ENCODE peak calls at places on chromosomes 11 and 22, in nine cellular contexts. One of them, this sample, is unnamed.

GRCh38 chr11:43784866-43785265 is 95.8 kb upstream of the ALKBH3 start:
- DNase-seq in stimulated activated CD4-positive, alpha-beta T cell treated with anti-CD3 and anti-CD28 coated beads, Interleukin-2, amount 100 ng/mL, for 48 hours: no peak
- DNase-seq in effector memory CD8-positive, alpha-beta T cell: no peak
- DNase-seq in T-cell: no peak
- DNase-seq in NB4: no peak
- DNase-seq in amniotic stem cell: no peak
- DNase-seq in activated naive CD4-positive, alpha-beta T cell treated with anti-CD3 and anti-CD28 coated beads, Interleukin-2, amount 10 ng/mL, durations not matched to agents 7 days and 5 days: no peak
- DNase-seq in neural progenitor cell: no peak
- DNase-seq in small intestine: no peak
- DNase-seq in this sample: peak

GRCh38 chr22:20807315-20807752 is 33.4 kb downstream of the SERPIND1 start:
- DNase-seq in stimulated activated CD4-positive, alpha-beta T cell treated with anti-CD3 and anti-CD28 coated beads, Interleukin-2, amount 100 ng/mL, for 48 hours: no peak
- DNase-seq in effector memory CD8-positive, alpha-beta T cell: no peak
- DNase-seq in T-cell: no peak
- DNase-seq in NB4: peak
- DNase-seq in amniotic stem cell: peak
- DNase-seq in activated naive CD4-positive, alpha-beta T cell treated with anti-CD3 and anti-CD28 coated beads, Interleukin-2, amount 10 ng/mL, durations not matched to agents 7 days and 5 days: no peak
- DNase-seq in neural progenitor cell: no peak
- DNase-seq in small intestine: no peak
- DNase-seq in this sample: peak

GRCh38 chr11:79182794-79183193 is 258.0 kb downstream of the TENM4 start:
- DNase-seq in stimulated activated CD4-positive, alpha-beta T cell treated with anti-CD3 and anti-CD28 coated beads, Interleukin-2, amount 100 ng/mL, for 48 hours: no peak
- DNase-seq in effector memory CD8-positive, alpha-beta T cell: no peak
- DNase-seq in T-cell: no peak
- DNase-seq in NB4: no peak
- DNase-seq in amniotic stem cell: peak
- DNase-seq in activated naive CD4-positive, alpha-beta T cell treated with anti-CD3 and anti-CD28 coated beads, Interleukin-2, amount 10 ng/mL, durations not matched to agents 7 days and 5 days: no peak
- DNase-seq in neural progenitor cell: no peak
- DNase-seq in small intestine: no peak
- DNase-seq in this sample: peak

GRCh38 chr11:114036156-114036811 is 23.2 kb upstream of the ZBTB16 start:
- DNase-seq in stimulated activated CD4-positive, alpha-beta T cell treated with anti-CD3 and anti-CD28 coated beads, Interleukin-2, amount 100 ng/mL, for 48 hours: peak
- DNase-seq in effector memory CD8-positive, alpha-beta T cell: peak
- DNase-seq in T-cell: peak
- DNase-seq in NB4: peak
- DNase-seq in amniotic stem cell: no peak
- DNase-seq in activated naive CD4-positive, alpha-beta T cell treated with anti-CD3 and anti-CD28 coated beads, Interleukin-2, amount 10 ng/mL, durations not matched to agents 7 days and 5 days: peak
- DNase-seq in neural progenitor cell: peak
- DNase-seq in small intestine: peak
- DNase-seq in this sample: peak

GRCh38 chr11:11931461-11932055 is 76.9 kb downstream of the DKK3 start:
- DNase-seq in stimulated activated CD4-positive, alpha-beta T cell treated with anti-CD3 and anti-CD28 coated beads, Interleukin-2, amount 100 ng/mL, for 48 hours: peak
- DNase-seq in effector memory CD8-positive, alpha-beta T cell: peak
- DNase-seq in T-cell: no peak
- DNase-seq in NB4: peak
- DNase-seq in amniotic stem cell: peak
- DNase-seq in activated naive CD4-positive, alpha-beta T cell treated with anti-CD3 and anti-CD28 coated beads, Interleukin-2, amount 10 ng/mL, durations not matched to agents 7 days and 5 days: peak
- DNase-seq in neural progenitor cell: peak
- DNase-seq in small intestine: peak
- DNase-seq in this sample: peak

GRCh38 chr11:70460111-70460510 is 61.8 kb downstream of the CTTN start:
- DNase-seq in stimulated activated CD4-positive, alpha-beta T cell treated with anti-CD3 and anti-CD28 coated beads, Interleukin-2, amount 100 ng/mL, for 48 hours: no peak
- DNase-seq in effector memory CD8-positive, alpha-beta T cell: no peak
- DNase-seq in T-cell: no peak
- DNase-seq in NB4: no peak
- DNase-seq in amniotic stem cell: no peak
- DNase-seq in activated naive CD4-positive, alpha-beta T cell treated with anti-CD3 and anti-CD28 coated beads, Interleukin-2, amount 10 ng/mL, durations not matched to agents 7 days and 5 days: no peak
- DNase-seq in neural progenitor cell: no peak
- DNase-seq in small intestine: no peak
- DNase-seq in this sample: no peak

GRCh38 chr11:107563702-107564101 is 1.8 kb downstream of the ALKBH8 start:
- DNase-seq in stimulated activated CD4-positive, alpha-beta T cell treated with anti-CD3 and anti-CD28 coated beads, Interleukin-2, amount 100 ng/mL, for 48 hours: no peak
- DNase-seq in effector memory CD8-positive, alpha-beta T cell: peak
- DNase-seq in T-cell: peak
- DNase-seq in NB4: peak
- DNase-seq in amniotic stem cell: no peak
- DNase-seq in activated naive CD4-positive, alpha-beta T cell treated with anti-CD3 and anti-CD28 coated beads, Interleukin-2, amount 10 ng/mL, durations not matched to agents 7 days and 5 days: peak
- DNase-seq in neural progenitor cell: peak
- DNase-seq in small intestine: peak
- DNase-seq in this sample: peak

GRCh38 chr11:66190776-66191175 is 77.7 kb upstream of the RAB1B start:
- DNase-seq in stimulated activated CD4-positive, alpha-beta T cell treated with anti-CD3 and anti-CD28 coated beads, Interleukin-2, amount 100 ng/mL, for 48 hours: no peak
- DNase-seq in effector memory CD8-positive, alpha-beta T cell: no peak
- DNase-seq in T-cell: no peak
- DNase-seq in NB4: no peak
- DNase-seq in amniotic stem cell: no peak
- DNase-seq in activated naive CD4-positive, alpha-beta T cell treated with anti-CD3 and anti-CD28 coated beads, Interleukin-2, amount 10 ng/mL, durations not matched to agents 7 days and 5 days: no peak
- DNase-seq in neural progenitor cell: no peak
- DNase-seq in small intestine: peak
- DNase-seq in this sample: no peak

GRCh38 chr22:35899736-35900135 is 128.9 kb downstream of the RBFOX2 start:
- DNase-seq in stimulated activated CD4-positive, alpha-beta T cell treated with anti-CD3 and anti-CD28 coated beads, Interleukin-2, amount 100 ng/mL, for 48 hours: no peak
- DNase-seq in effector memory CD8-positive, alpha-beta T cell: no peak
- DNase-seq in T-cell: no peak
- DNase-seq in NB4: no peak
- DNase-seq in amniotic stem cell: no peak
- DNase-seq in activated naive CD4-positive, alpha-beta T cell treated with anti-CD3 and anti-CD28 coated beads, Interleukin-2, amount 10 ng/mL, durations not matched to agents 7 days and 5 days: no peak
- DNase-seq in neural progenitor cell: no peak
- DNase-seq in small intestine: no peak
- DNase-seq in this sample: no peak

GRCh38 chr11:119380816-119381185 is 689 bp downstream of the USP2 start:
- DNase-seq in stimulated activated CD4-positive, alpha-beta T cell treated with anti-CD3 and anti-CD28 coated beads, Interleukin-2, amount 100 ng/mL, for 48 hours: no peak
- DNase-seq in effector memory CD8-positive, alpha-beta T cell: no peak
- DNase-seq in T-cell: no peak
- DNase-seq in NB4: peak
- DNase-seq in amniotic stem cell: no peak
- DNase-seq in activated naive CD4-positive, alpha-beta T cell treated with anti-CD3 and anti-CD28 coated beads, Interleukin-2, amount 10 ng/mL, durations not matched to agents 7 days and 5 days: no peak
- DNase-seq in neural progenitor cell: peak
- DNase-seq in small intestine: no peak
- DNase-seq in this sample: no peak

GRCh38 chr11:65558785-65559509 is 788 bp upstream of the LTBP3 start:
- DNase-seq in stimulated activated CD4-positive, alpha-beta T cell treated with anti-CD3 and anti-CD28 coated beads, Interleukin-2, amount 100 ng/mL, for 48 hours: no peak
- DNase-seq in effector memory CD8-positive, alpha-beta T cell: no peak
- DNase-seq in T-cell: no peak
- DNase-seq in NB4: no peak
- DNase-seq in amniotic stem cell: no peak
- DNase-seq in activated naive CD4-positive, alpha-beta T cell treated with anti-CD3 and anti-CD28 coated beads, Interleukin-2, amount 10 ng/mL, durations not matched to agents 7 days and 5 days: no peak
- DNase-seq in neural progenitor cell: no peak
- DNase-seq in small intestine: no peak
- DNase-seq in this sample: peak

GRCh38 chr11:100731471-100731870 is 44.4 kb downstream of the ARHGAP42 start:
- DNase-seq in stimulated activated CD4-positive, alpha-beta T cell treated with anti-CD3 and anti-CD28 coated beads, Interleukin-2, amount 100 ng/mL, for 48 hours: no peak
- DNase-seq in effector memory CD8-positive, alpha-beta T cell: no peak
- DNase-seq in T-cell: no peak
- DNase-seq in NB4: no peak
- DNase-seq in amniotic stem cell: no peak
- DNase-seq in activated naive CD4-positive, alpha-beta T cell treated with anti-CD3 and anti-CD28 coated beads, Interleukin-2, amount 10 ng/mL, durations not matched to agents 7 days and 5 days: no peak
- DNase-seq in neural progenitor cell: peak
- DNase-seq in small intestine: no peak
- DNase-seq in this sample: no peak

GRCh38 chr11:115873813-115874212 is 369.6 kb upstream of the CADM1 start:
- DNase-seq in stimulated activated CD4-positive, alpha-beta T cell treated with anti-CD3 and anti-CD28 coated beads, Interleukin-2, amount 100 ng/mL, for 48 hours: no peak
- DNase-seq in effector memory CD8-positive, alpha-beta T cell: no peak
- DNase-seq in T-cell: no peak
- DNase-seq in NB4: peak
- DNase-seq in amniotic stem cell: no peak
- DNase-seq in activated naive CD4-positive, alpha-beta T cell treated with anti-CD3 and anti-CD28 coated beads, Interleukin-2, amount 10 ng/mL, durations not matched to agents 7 days and 5 days: no peak
- DNase-seq in neural progenitor cell: no peak
- DNase-seq in small intestine: no peak
- DNase-seq in this sample: no peak

GRCh38 chr11:9276571-9276970 is 11.4 kb upstream of the DENND5A start:
- DNase-seq in stimulated activated CD4-positive, alpha-beta T cell treated with anti-CD3 and anti-CD28 coated beads, Interleukin-2, amount 100 ng/mL, for 48 hours: no peak
- DNase-seq in effector memory CD8-positive, alpha-beta T cell: no peak
- DNase-seq in T-cell: no peak
- DNase-seq in NB4: peak
- DNase-seq in amniotic stem cell: no peak
- DNase-seq in activated naive CD4-positive, alpha-beta T cell treated with anti-CD3 and anti-CD28 coated beads, Interleukin-2, amount 10 ng/mL, durations not matched to agents 7 days and 5 days: no peak
- DNase-seq in neural progenitor cell: no peak
- DNase-seq in small intestine: peak
- DNase-seq in this sample: no peak

GRCh38 chr22:49368976-49369725 is 458.5 kb downstream of the BRD1 start:
- DNase-seq in stimulated activated CD4-positive, alpha-beta T cell treated with anti-CD3 and anti-CD28 coated beads, Interleukin-2, amount 100 ng/mL, for 48 hours: no peak
- DNase-seq in effector memory CD8-positive, alpha-beta T cell: no peak
- DNase-seq in T-cell: no peak
- DNase-seq in NB4: peak
- DNase-seq in amniotic stem cell: no peak
- DNase-seq in activated naive CD4-positive, alpha-beta T cell treated with anti-CD3 and anti-CD28 coated beads, Interleukin-2, amount 10 ng/mL, durations not matched to agents 7 days and 5 days: no peak
- DNase-seq in neural progenitor cell: no peak
- DNase-seq in small intestine: no peak
- DNase-seq in this sample: no peak

GRCh38 chr11:73654482-73655021 is 8.2 kb downstream of the PLEKHB1 start:
- DNase-seq in stimulated activated CD4-positive, alpha-beta T cell treated with anti-CD3 and anti-CD28 coated beads, Interleukin-2, amount 100 ng/mL, for 48 hours: no peak
- DNase-seq in effector memory CD8-positive, alpha-beta T cell: no peak
- DNase-seq in T-cell: no peak
- DNase-seq in NB4: no peak
- DNase-seq in amniotic stem cell: no peak
- DNase-seq in activated naive CD4-positive, alpha-beta T cell treated with anti-CD3 and anti-CD28 coated beads, Interleukin-2, amount 10 ng/mL, durations not matched to agents 7 days and 5 days: no peak
- DNase-seq in neural progenitor cell: no peak
- DNase-seq in small intestine: no peak
- DNase-seq in this sample: no peak

GRCh38 chr11:13772223-13773046 is 104.0 kb downstream of the FAR1 start:
- DNase-seq in stimulated activated CD4-positive, alpha-beta T cell treated with anti-CD3 and anti-CD28 coated beads, Interleukin-2, amount 100 ng/mL, for 48 hours: peak
- DNase-seq in effector memory CD8-positive, alpha-beta T cell: peak
- DNase-seq in T-cell: peak
- DNase-seq in NB4: peak
- DNase-seq in amniotic stem cell: no peak
- DNase-seq in activated naive CD4-positive, alpha-beta T cell treated with anti-CD3 and anti-CD28 coated beads, Interleukin-2, amount 10 ng/mL, durations not matched to agents 7 days and 5 days: peak
- DNase-seq in neural progenitor cell: peak
- DNase-seq in small intestine: peak
- DNase-seq in this sample: peak

GRCh38 chr11:6737872-6738466 is 33.8 kb downstream of the OR2AG2 start:
- DNase-seq in stimulated activated CD4-positive, alpha-beta T cell treated with anti-CD3 and anti-CD28 coated beads, Interleukin-2, amount 100 ng/mL, for 48 hours: peak
- DNase-seq in effector memory CD8-positive, alpha-beta T cell: peak
- DNase-seq in T-cell: peak
- DNase-seq in NB4: peak
- DNase-seq in amniotic stem cell: peak
- DNase-seq in activated naive CD4-positive, alpha-beta T cell treated with anti-CD3 and anti-CD28 coated beads, Interleukin-2, amount 10 ng/mL, durations not matched to agents 7 days and 5 days: peak
- DNase-seq in neural progenitor cell: peak
- DNase-seq in small intestine: peak
- DNase-seq in this sample: peak

GRCh38 chr11:13065200-13065787 is 56.2 kb downstream of the RASSF10 start:
- DNase-seq in stimulated activated CD4-positive, alpha-beta T cell treated with anti-CD3 and anti-CD28 coated beads, Interleukin-2, amount 100 ng/mL, for 48 hours: no peak
- DNase-seq in effector memory CD8-positive, alpha-beta T cell: no peak
- DNase-seq in T-cell: no peak
- DNase-seq in NB4: no peak
- DNase-seq in amniotic stem cell: no peak
- DNase-seq in activated naive CD4-positive, alpha-beta T cell treated with anti-CD3 and anti-CD28 coated beads, Interleukin-2, amount 10 ng/mL, durations not matched to agents 7 days and 5 days: no peak
- DNase-seq in neural progenitor cell: no peak
- DNase-seq in small intestine: peak
- DNase-seq in this sample: no peak

GRCh38 chr11:46920709-46921108 is 2.4 kb upstream of the LRP4 start:
- DNase-seq in stimulated activated CD4-positive, alpha-beta T cell treated with anti-CD3 and anti-CD28 coated beads, Interleukin-2, amount 100 ng/mL, for 48 hours: no peak
- DNase-seq in effector memory CD8-positive, alpha-beta T cell: no peak
- DNase-seq in T-cell: no peak
- DNase-seq in NB4: no peak
- DNase-seq in amniotic stem cell: peak
- DNase-seq in activated naive CD4-positive, alpha-beta T cell treated with anti-CD3 and anti-CD28 coated beads, Interleukin-2, amount 10 ng/mL, durations not matched to agents 7 days and 5 days: no peak
- DNase-seq in neural progenitor cell: no peak
- DNase-seq in small intestine: no peak
- DNase-seq in this sample: peak

GRCh38 chr11:12457030-12457600 is 79.7 kb downstream of the PARVA start:
- DNase-seq in stimulated activated CD4-positive, alpha-beta T cell treated with anti-CD3 and anti-CD28 coated beads, Interleukin-2, amount 100 ng/mL, for 48 hours: no peak
- DNase-seq in effector memory CD8-positive, alpha-beta T cell: no peak
- DNase-seq in T-cell: no peak
- DNase-seq in NB4: no peak
- DNase-seq in amniotic stem cell: peak
- DNase-seq in activated naive CD4-positive, alpha-beta T cell treated with anti-CD3 and anti-CD28 coated beads, Interleukin-2, amount 10 ng/mL, durations not matched to agents 7 days and 5 days: no peak
- DNase-seq in neural progenitor cell: no peak
- DNase-seq in small intestine: no peak
- DNase-seq in this sample: peak

This sample was measured in IMR-90.